ENCODE peak calls at places on chromosomes 12 and 14, in eight cellular contexts. G is BE2C, N is adrenal gland, Y is GM06990, K is brain microvascular endothelial cell, I is uterus, E is OCI-LY7, M is lower lobe of right lung. W is an unnamed sample. For H3K36me3, the result is how much of the 10 kb centered on the place peaks cover.

GRCh38 chr14:35414365-35414764 is 9.8 kb upstream of the NFKBIA start:
- DNase-seq in I (no peak), E (no peak), N (no peak), Y (no peak), K (peak), M (no peak), G (no peak), W (no peak)

GRCh38 chr12:13223176-13223806 is 26.8 kb downstream of the EMP1 start:
- DNase-seq in Y (no peak), N (no peak), M (no peak), E (no peak), G (no peak), I (no peak), K (peak), W (no peak)

GRCh38 chr14:71799831-71800230 is 132.4 kb upstream of the RGS6 start:
- DNase-seq in K (no peak), N (no peak), I (no peak), Y (no peak), E (no peak), G (no peak), M (no peak), W (no peak)

GRCh38 chr14:68377459-68377858 is 415.4 kb downstream of the ZFP36L1 start:
- DNase-seq in K (no peak), E (peak), M (peak), Y (no peak), N (peak), G (no peak), I (peak), W (no peak)

GRCh38 chr14:93078830-93079229 is 36.9 kb downstream of the ITPK1 start:
- DNase-seq in M (no peak), N (peak), G (no peak), Y (no peak), E (no peak), I (peak), K (peak), W (no peak)

GRCh38 chr12:70083677-70084020 is 159.6 kb upstream of the CNOT2 start:
- DNase-seq in M (no peak), Y (no peak), K (no peak), G (no peak), N (no peak), I (no peak), E (no peak), W (no peak)

GRCh38 chr12:6925543-6926279 is 2.0 kb upstream of the ATN1 start:
- DNase-seq in K (no peak), I (peak), E (no peak), M (peak), N (peak), Y (no peak), G (peak), W (no peak)

GRCh38 chr12:124916370-124917134 is 2.1 kb upstream of the UBC start:
- DNase-seq in Y (no peak), N (peak), K (peak), E (peak), G (no peak), I (peak), M (no peak), W (no peak)

GRCh38 chr14:40581264-40581663 is 1025.4 kb upstream of the LRFN5 start:
- DNase-seq in G (no peak), N (no peak), I (no peak), M (no peak), K (no peak), Y (no peak), E (no peak), W (no peak)

GRCh38 chr14:93173943-93174395 is 10.7 kb downstream of the MOAP1 start:
- DNase-seq in M (no peak), N (peak), G (peak), E (no peak), Y (no peak), K (peak), I (no peak), W (no peak)

GRCh38 chr12:46549527-46550265 is 177.1 kb upstream of the SLC38A2 start:
- DNase-seq in I (no peak), K (peak), Y (no peak), E (no peak), N (no peak), M (no peak), G (no peak), W (no peak)

GRCh38 chr12:14972816-14973215 is at the start of gene PDE6H:
- DNase-seq in K (no peak), Y (no peak), G (no peak), E (no peak), I (no peak), M (no peak), N (no peak), W (no peak)

GRCh38 chr14:72535485-72535884 is 358.4 kb downstream of the DPF3 start:
- DNase-seq in M (no peak), E (no peak), G (no peak), N (no peak), K (no peak), Y (peak), I (no peak), W (no peak)

GRCh38 chr12:79407671-79408622 is 282.8 kb downstream of the PAWR start:
- DNase-seq in N (peak), M (no peak), E (peak), K (peak), Y (peak), I (peak), G (peak), W (no peak)

GRCh38 chr12:3010214-3010930 is 51.2 kb downstream of the TEAD4 start:
- DNase-seq in K (no peak), I (no peak), M (no peak), N (no peak), E (no peak), Y (no peak), G (no peak), W (no peak)

GRCh38 chr12:3012786-3013185 is 53.6 kb downstream of the TEAD4 start:
- DNase-seq in Y (no peak), K (peak), G (no peak), M (no peak), N (no peak), E (no peak), I (no peak), W (no peak)

GRCh38 chr12:3014641-3015040 is 55.4 kb downstream of the TEAD4 start:
- DNase-seq in I (no peak), G (no peak), K (peak), E (no peak), N (no peak), Y (no peak), M (peak), W (no peak)

GRCh38 chr12:3005736-3006135 is 46.5 kb downstream of the TEAD4 start:
- DNase-seq in K (peak), Y (no peak), I (no peak), N (no peak), G (no peak), M (no peak), E (no peak), W (no peak)

GRCh38 chr12:3009780-3010179 is 50.6 kb downstream of the TEAD4 start:
- DNase-seq in I (no peak), Y (no peak), M (no peak), G (no peak), N (no peak), K (no peak), E (no peak), W (no peak)
- H3K36me3 ChIP-seq in I (under half), Y (under half), M (under half), G (under half), N (under half), K (under half), E (under half), W (under half)

GRCh38 chr12:123397400-123397799 is 13.5 kb downstream of the KMT5A start:
- DNase-seq in K (no peak), G (no peak), E (no peak), N (no peak), M (no peak), Y (no peak), I (no peak), W (no peak)
- H3K36me3 ChIP-seq in K (half or more), G (half or more), E (half or more), N (under half), M (half or more), Y (under half), I (under half), W (under half)

GRCh38 chr14:102947321-102948103 is 25.0 kb downstream of the AMN start:
- DNase-seq in I (no peak), N (no peak), Y (no peak), K (no peak), M (peak), G (no peak), E (no peak), W (no peak)

GRCh38 chr14:102949801-102950451 is 27.5 kb downstream of the AMN start:
- DNase-seq in I (no peak), M (no peak), Y (no peak), K (no peak), E (no peak), G (no peak), N (no peak), W (no peak)

GRCh38 chr14:102951034-102951433 is 28.6 kb downstream of the AMN start:
- DNase-seq in E (no peak), N (no peak), I (peak), K (no peak), G (no peak), Y (no peak), M (no peak), W (no peak)

GRCh38 chr14:102949062-102949800 is 26.8 kb downstream of the AMN start:
- DNase-seq in E (peak), I (no peak), N (no peak), Y (no peak), G (no peak), K (peak), M (no peak), W (no peak)

GRCh38 chr14:102948698-102949061 is 26.2 kb downstream of the AMN start:
- DNase-seq in N (no peak), E (no peak), G (no peak), Y (no peak), I (no peak), M (no peak), K (no peak), W (no peak)
- H3K36me3 ChIP-seq in N (under half), E (under half), G (half or more), Y (under half), I (under half), M (half or more), K (half or more), W (under half)

DNA sequence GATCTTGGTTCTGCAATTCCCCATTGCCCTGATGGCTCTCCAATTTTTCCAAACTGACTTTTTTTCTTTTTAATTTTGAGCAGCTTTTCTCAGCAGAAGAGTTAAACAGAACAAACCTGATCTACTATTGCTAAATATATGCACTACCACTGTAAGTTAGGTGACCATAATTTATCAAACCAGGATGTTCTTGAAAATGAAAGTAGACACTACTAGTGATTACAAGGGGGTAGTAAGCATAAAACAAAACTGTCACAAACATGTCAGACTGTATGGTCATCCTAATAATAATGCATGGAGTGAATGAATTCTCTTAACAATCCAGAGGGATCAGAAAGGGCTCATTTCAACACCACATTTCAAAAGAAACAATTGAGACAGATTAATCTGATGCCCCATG is 183.0 kb upstream of the FOXN3 start:
- DNase-seq in E (no peak), G (no peak), N (no peak), Y (no peak), M (no peak), I (no peak), K (no peak), W (no peak)
- H3K36me3 ChIP-seq in E (under half), G (under half), N (under half), Y (under half), M (under half), I (under half), K (under half), W (under half)